ENCODE peak calls at places on chromosomes 1 and 21, in five cellular contexts. O, U, M, Q and H are unnamed samples. For H3K9me3, the result is how much of the 10 kb centered on the place peaks cover.

GRCh38 chr1:209743145-209743482 is 12.7 kb upstream of the TRAF3IP3 start:
- DNase-seq in O (no peak), M (peak), Q (no peak), U (no peak), H (no peak)

GRCh38 chr1:40622936-40623629 is 42.4 kb downstream of the RIMS3 start:
- DNase-seq in U (no peak), M (no peak), Q (no peak), O (no peak), H (no peak)

GRCh38 chr1:23701996-23702395 is 10.4 kb downstream of the RPL11 start:
- DNase-seq in Q (no peak), U (no peak), M (no peak), O (no peak), H (no peak)

GRCh38 chr1:169595764-169596711 is 9.8 kb upstream of the F5 start:
- DNase-seq in Q (no peak), O (peak), M (peak), U (no peak), H (no peak)

GRCh38 chr1:187390157-187390556 is 561.4 kb downstream of the PLA2G4A start:
- DNase-seq in U (no peak), O (no peak), Q (no peak), M (peak), H (no peak)

GRCh38 chr1:21021311-21021710 is 155.4 kb downstream of the EIF4G3 start:
- DNase-seq in M (no peak), O (no peak), U (no peak), Q (no peak), H (no peak)

GRCh38 chr1:38238294-38238693 is 191.7 kb upstream of the POU3F1 start:
- DNase-seq in U (no peak), O (no peak), Q (no peak), M (no peak), H (no peak)

GRCh38 chr1:54604572-54605370 is 18.6 kb downstream of the FAM151A start:
- DNase-seq in U (peak), M (peak), Q (no peak), O (no peak), H (no peak)

GRCh38 chr21:41023936-41024335 is 144.0 kb upstream of the BACE2 start:
- DNase-seq in U (no peak), M (no peak), Q (no peak), O (no peak), H (no peak)

GRCh38 chr21:8989261-8989882 is 1532.0 kb upstream of the TPTE start:
- DNase-seq in M (peak), Q (no peak), O (peak), U (no peak), H (no peak)

GRCh38 chr21:8991088-8991907 is 1530.1 kb upstream of the TPTE start:
- DNase-seq in M (peak), O (peak), U (no peak), Q (no peak), H (no peak)

GRCh38 chr21:8990326-8991087 is 1530.9 kb upstream of the TPTE start:
- DNase-seq in Q (no peak), U (no peak), M (peak), O (peak), H (no peak)

GRCh38 chr21:8988696-8989095 is 1532.7 kb upstream of the TPTE start:
- DNase-seq in O (peak), Q (no peak), M (no peak), U (no peak), H (no peak)

GRCh38 chr21:8989883-8990325 is 1531.5 kb upstream of the TPTE start:
- DNase-seq in O (peak), Q (no peak), U (no peak), M (peak), H (no peak)
- H3K9me3 ChIP-seq in O (half or more), Q (under half), U (under half), M (under half), H (under half)

GRCh38 chr1:197395209-197395608 is 127.2 kb downstream of the CRB1 start:
- DNase-seq in M (no peak), U (no peak), Q (no peak), O (no peak), H (no peak)
- H3K9me3 ChIP-seq in M (under half), U (under half), Q (under half), O (under half), H (under half)

GRCh38 chr21:21396424-21396823 is 398.2 kb downstream of the NCAM2 start:
- DNase-seq in U (no peak), Q (no peak), M (no peak), O (no peak), H (no peak)
- H3K9me3 ChIP-seq in U (under half), Q (under half), M (under half), O (half or more), H (under half)

GRCh38 chr1:221719987-221720386 is 21.9 kb downstream of the DUSP10 start:
- DNase-seq in Q (no peak), M (no peak), U (no peak), O (no peak), H (no peak)

GRCh38 chr1:221723018-221723917 is 18.6 kb downstream of the DUSP10 start:
- DNase-seq in U (no peak), O (no peak), M (no peak), Q (no peak), H (no peak)

GRCh38 chr1:221720545-221720944 is 21.3 kb downstream of the DUSP10 start:
- DNase-seq in Q (no peak), M (no peak), O (no peak), U (no peak), H (no peak)

GRCh38 chr1:221723918-221724263 is 18.0 kb downstream of the DUSP10 start:
- DNase-seq in Q (no peak), O (no peak), M (no peak), U (no peak), H (no peak)

DNA sequence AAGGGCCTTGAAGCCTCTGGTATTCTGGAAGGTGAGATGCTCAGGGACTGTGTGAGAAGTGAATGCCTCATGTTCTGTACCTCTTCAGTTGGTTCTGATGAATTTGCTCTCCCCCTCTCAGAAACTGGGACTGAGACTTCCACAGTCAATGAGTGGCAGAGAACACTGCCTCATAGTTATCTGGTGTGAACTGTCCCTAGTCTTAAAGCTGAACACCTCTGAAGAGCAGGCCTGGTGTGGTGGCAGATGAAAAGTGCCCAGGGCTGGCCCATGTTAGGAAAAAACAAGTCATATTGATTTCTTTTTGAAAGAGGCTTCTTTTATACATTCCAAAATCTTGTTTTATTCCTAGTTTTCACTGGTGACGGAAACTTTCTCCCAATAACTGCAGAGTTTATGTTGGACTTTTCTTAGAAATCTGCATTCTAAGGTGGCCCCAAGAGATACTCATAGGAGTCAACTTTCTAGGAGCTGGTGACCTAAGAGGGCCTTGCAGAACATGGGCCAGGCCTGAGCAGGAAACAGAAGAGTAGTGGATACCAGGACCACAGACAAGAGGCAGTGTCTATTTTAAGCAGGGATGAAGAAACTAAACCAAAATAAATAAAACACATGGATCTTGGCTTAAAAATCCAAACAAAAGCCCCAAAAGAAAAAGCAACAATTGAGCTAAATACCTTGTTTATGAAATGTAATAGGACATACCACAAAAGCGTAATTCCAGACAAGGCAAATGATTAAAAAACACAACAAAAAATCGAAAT is 19.5 kb downstream of the DUSP10 start:
- DNase-seq in U (no peak), O (no peak), Q (no peak), M (no peak), H (no peak)
- H3K9me3 ChIP-seq in U (under half), O (under half), Q (under half), M (under half), H (under half)